ENCODE peak calls at places on chromosome 18, in seven cellular contexts. N, R, H, C, V, F and Y are unnamed samples.

GRCh38 chr18:35089382-35089781 is 48.2 kb downstream of the MAPRE2 start:
- DNase-seq in N (no peak), H (no peak), C (no peak), V (no peak), F (no peak), R (no peak), Y (no peak)

GRCh38 chr18:21740474-21740723 is 193 bp upstream of the MIB1 start:
- DNase-seq in R (peak; percentile 72), H (peak; percentile 98), N (peak; percentile 96), F (peak; percentile 97), V (no peak), C (peak; percentile 98), Y (peak; percentile 96)

GRCh38 chr18:55073116-55073515 is 113.9 kb upstream of the CCDC68 start:
- DNase-seq in V (no peak), F (no peak), R (no peak), H (no peak), N (no peak), C (no peak), Y (no peak)

GRCh38 chr18:70331456-70332097 is 42.7 kb downstream of the SOCS6 start:
- DNase-seq in H (no peak), V (no peak), N (no peak), C (no peak), R (no peak), F (no peak), Y (no peak)

GRCh38 chr18:27583021-27583420 is 397.9 kb upstream of the CHST9 start:
- DNase-seq in R (no peak), N (no peak), V (no peak), C (no peak), H (no peak), F (no peak), Y (no peak)

GRCh38 chr18:47919916-47920315 is 10.5 kb downstream of the SMAD2 start:
- DNase-seq in R (no peak), N (no peak), H (no peak), V (no peak), C (no peak), F (no peak), Y (no peak)

GRCh38 chr18:34550902-34551301 is 159.2 kb upstream of the DTNA start:
- DNase-seq in C (no peak), N (no peak), F (no peak), H (no peak), R (no peak), V (no peak), Y (no peak)

GRCh38 chr18:22974707-22975106 is 41.6 kb downstream of the RBBP8 start:
- DNase-seq in F (no peak), C (no peak), R (no peak), V (no peak), N (no peak), H (no peak), Y (no peak)

GRCh38 chr18:32661486-32662299 is 111.1 kb downstream of the KLHL14 start:
- DNase-seq in N (no peak), H (no peak), C (no peak), V (no peak), R (no peak), F (no peak), Y (no peak)

GRCh38 chr18:48929951-48930713 is 20.6 kb downstream of the SMAD7 start:
- DNase-seq in R (no peak), F (peak; percentile 37), C (no peak), H (no peak), V (no peak), N (no peak), Y (no peak)
- TF ChIP-seq POLR2A in R (no peak), F (no peak), C (no peak), H (no peak), V (no peak), N (no peak), Y (no peak)

GRCh38 chr18:12326711-12327460 is 18.8 kb downstream of the TUBB6 start:
- DNase-seq in F (no peak), V (no peak), H (no peak), N (no peak), R (no peak), C (no peak), Y (no peak)
- TF ChIP-seq POLR2A in F (no peak), V (no peak), H (no peak), N (peak; percentile 42), R (no peak), C (no peak), Y (no peak)

DNA sequence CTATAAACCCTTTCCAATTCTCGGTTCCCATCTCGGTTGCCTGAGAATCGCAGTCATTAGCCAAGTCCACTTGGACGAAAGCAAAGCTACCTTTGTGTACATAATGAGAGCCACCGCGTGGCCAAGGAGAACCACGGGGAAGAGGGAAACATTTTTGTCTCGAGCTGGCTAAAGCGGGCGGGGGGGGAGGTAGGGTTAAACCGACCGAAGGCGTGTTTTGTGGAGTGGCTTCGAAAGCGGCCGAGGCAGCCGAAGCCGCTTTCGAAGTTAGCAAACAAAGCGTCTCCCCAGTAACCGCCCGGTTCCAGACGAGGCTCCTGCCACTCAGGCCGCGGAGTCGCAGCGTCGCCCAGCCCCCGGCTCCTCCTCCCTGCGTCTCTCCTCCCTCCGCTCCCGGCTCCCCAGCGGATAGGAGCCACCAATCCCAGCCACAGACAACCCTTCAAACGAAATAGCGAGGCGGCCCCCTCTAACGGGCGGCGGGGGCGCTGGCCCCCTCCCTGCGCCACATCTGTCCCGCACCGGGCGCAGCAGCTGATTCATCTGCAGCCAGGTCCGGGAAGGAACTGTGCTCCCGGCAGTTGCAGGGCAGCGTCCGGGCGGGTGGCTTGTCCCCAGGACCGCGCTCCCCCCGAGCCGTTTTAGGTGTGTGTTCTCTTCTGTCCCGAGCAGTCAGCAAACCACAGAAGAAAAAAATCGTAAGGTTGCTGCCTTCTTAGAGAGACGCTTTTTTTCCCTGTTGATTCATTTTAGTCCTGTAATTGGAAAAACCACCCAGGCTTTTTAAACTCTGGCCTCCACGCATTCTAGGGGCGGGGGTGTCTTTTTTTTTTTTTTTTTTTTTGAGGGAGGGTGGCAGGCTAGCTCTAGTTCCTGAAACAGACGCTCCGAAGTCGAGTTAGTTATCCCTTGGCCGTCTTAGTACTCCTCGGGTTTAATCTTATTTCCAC is 1.8 kb upstream of the TGIF1 start:
- DNase-seq in C (peak; percentile 97), N (peak; percentile 92), F (peak; percentile 97), R (peak; percentile 74), V (peak; percentile 93), H (peak; percentile 90), Y (peak; percentile 99)
- TF ChIP-seq POLR2A in C (peak; percentile 90), N (no peak), F (peak; percentile 86), R (peak; percentile 61), V (peak; percentile 87), H (peak; percentile 89), Y (peak; percentile 62)

GRCh38 chr18:24112464-24112863 is 26.4 kb upstream of the CABYR start:
- DNase-seq in F (peak; percentile 38), C (no peak), R (no peak), H (no peak), V (no peak), N (no peak), Y (no peak)

GRCh38 chr18:24115628-24116027 is 23.2 kb upstream of the CABYR start:
- DNase-seq in C (no peak), F (no peak), N (no peak), H (no peak), R (no peak), V (no peak), Y (peak; percentile 41)

GRCh38 chr18:24114924-24115549 is 23.8 kb upstream of the CABYR start:
- DNase-seq in N (no peak), V (no peak), R (no peak), F (no peak), H (no peak), C (no peak), Y (no peak)

GRCh38 chr18:24111936-24112335 is 26.9 kb upstream of the CABYR start:
- DNase-seq in V (no peak), C (no peak), H (no peak), F (no peak), R (no peak), N (no peak), Y (no peak)

DNA sequence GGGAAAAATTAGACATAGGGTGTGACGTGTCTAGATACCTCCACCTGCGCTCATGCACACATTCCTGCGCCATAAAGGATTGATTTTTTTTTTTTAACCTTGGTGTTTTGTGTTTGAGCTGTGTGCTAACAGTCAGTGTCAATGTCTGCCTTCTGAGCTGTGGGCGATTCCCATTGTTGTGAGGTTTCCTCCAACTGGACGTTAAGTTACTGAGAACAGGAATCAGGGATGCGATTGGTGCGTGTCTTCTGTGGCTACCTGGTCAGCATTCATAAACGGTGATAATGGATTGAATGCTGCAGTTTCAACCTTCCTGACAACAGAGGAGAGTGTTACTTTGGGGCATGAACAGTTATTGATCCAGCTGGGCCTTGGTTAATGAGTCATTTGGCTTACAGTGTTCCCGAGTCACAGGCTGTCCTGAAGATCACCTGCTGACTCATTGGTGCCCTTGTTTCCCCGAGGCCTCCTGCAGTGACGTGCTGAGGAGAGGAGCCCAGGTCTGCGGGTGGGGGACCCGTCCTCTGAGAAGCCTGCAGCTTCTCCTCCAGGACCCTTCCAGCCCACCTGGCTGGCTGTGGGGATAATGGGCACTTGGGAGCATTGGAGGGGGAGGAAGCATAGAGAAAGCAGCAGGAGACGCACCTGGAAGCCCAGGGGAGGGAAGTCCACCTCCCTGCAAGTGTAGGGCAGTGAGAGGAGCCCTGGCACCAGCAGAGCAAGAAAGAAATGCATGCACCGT is 25.8 kb upstream of the CABYR start:
- DNase-seq in C (no peak), N (no peak), V (no peak), H (no peak), F (peak; percentile 87), R (peak; percentile 33), Y (no peak)
- TF ChIP-seq POLR2A in C (no peak), N (no peak), V (no peak), H (no peak), F (no peak), R (no peak), Y (no peak)

DNA sequence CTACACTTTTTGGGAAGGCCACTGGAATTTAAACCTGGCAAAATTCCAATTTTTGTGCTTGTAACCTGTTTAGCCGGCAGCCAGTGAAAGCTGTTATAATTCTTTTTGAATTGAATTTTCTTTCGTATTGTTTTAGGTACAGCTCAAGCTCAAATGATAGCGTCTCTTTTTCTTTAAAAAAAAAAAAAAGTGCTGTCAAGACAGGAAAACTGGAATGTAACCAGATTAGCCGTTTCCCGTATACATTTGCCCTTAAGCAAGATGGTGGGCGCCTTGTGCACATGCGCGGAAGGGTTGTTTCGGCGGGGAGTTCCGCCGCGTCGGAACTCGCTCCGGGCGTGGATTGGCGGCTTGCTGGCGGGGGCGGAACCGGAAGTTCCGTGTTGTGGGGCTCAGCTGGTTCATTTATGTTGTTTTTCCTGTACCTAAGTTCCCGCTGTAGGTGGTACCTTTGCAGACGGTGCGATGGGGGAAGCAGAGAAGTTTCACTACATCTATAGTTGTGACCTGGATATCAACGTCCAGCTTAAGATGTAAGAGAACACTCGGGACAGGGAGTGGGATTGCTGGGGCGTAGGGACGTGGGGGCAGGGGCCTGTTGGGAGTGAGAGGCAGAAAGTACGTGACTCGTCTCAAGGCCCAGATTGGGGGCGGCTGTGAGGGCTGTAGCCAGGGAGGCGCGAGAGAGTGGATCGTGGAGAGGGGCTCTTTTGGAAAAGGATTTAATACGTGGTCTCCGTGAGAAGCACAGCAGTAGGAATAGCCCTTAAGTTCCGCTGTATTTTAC is at the start of gene PIK3C3:
- DNase-seq in R (peak; percentile 44), V (peak; percentile 96), C (peak; percentile 93), F (peak; percentile 97), N (peak; percentile 96), H (peak; percentile 89), Y (peak; percentile 96)
- TF ChIP-seq POLR2A in R (no peak), V (no peak), C (peak; percentile 43), F (no peak), N (peak; percentile 85), H (no peak), Y (peak; percentile 21)